ENCODE peak calls at places on chromosomes 3 and 15, in seven cellular contexts. J is stomach, V is HepG2, A is NB4, F is Peyer's patch, Y is A549, Q is K562. D is an unnamed sample.

GRCh38 chr3:18308096-18308495 is 117.0 kb downstream of the SATB1 start:
- DNase-seq in F (no peak), A (no peak), V (no peak), Q (no peak), Y (no peak), J (no peak), D (no peak)

GRCh38 chr15:60655252-60655651 is 176.3 kb upstream of the ICE2 start:
- DNase-seq in A (no peak), J (no peak), Y (no peak), V (no peak), F (no peak), Q (no peak), D (no peak)

GRCh38 chr15:24857777-24858176 is 97.0 kb upstream of the SNRPN start:
- DNase-seq in V (no peak), J (no peak), Q (no peak), A (no peak), F (no peak), Y (no peak), D (no peak)

GRCh38 chr3:73500321-73500720 is 124.4 kb downstream of the PDZRN3 start:
- DNase-seq in F (no peak), J (no peak), Y (no peak), V (no peak), A (no peak), Q (no peak), D (no peak)

GRCh38 chr15:72375501-72375845 is 341 bp downstream of the HEXA start:
- DNase-seq in V (no peak), Q (no peak), F (peak; percentile 86), Y (peak; percentile 14), J (peak; percentile 77), A (peak; percentile 61), D (no peak)

GRCh38 chr3:170809021-170809974 is 60.7 kb downstream of the RPL22L1 start:
- DNase-seq in Y (peak; percentile 19), J (no peak), V (peak; percentile 30), F (peak; percentile 70), Q (peak; percentile 58), A (peak; percentile 54), D (no peak)

GRCh38 chr3:137764001-137764433 is at the start of gene SOX14:
- DNase-seq in A (no peak), Q (peak; percentile 9), F (no peak), J (peak; percentile 67), V (peak; percentile 10), Y (no peak), D (peak; percentile 84)

GRCh38 chr3:190258634-190259033 is 63.6 kb downstream of the CLDN1 start:
- DNase-seq in J (no peak), V (peak; percentile 63), A (no peak), Q (no peak), Y (no peak), F (no peak), D (no peak)

GRCh38 chr15:42152196-42152920 is 4.1 kb downstream of the PLA2G4F start:
- DNase-seq in A (no peak), V (no peak), Q (no peak), F (peak; percentile 40), Y (no peak), J (peak; percentile 78), D (peak; percentile 86)

GRCh38 chr3:16842710-16843270 is 42.0 kb upstream of the PLCL2 start:
- DNase-seq in Q (no peak), J (no peak), Y (no peak), F (no peak), A (no peak), V (no peak), D (no peak)

GRCh38 chr3:44509985-44510360 is 32.5 kb upstream of the ZNF445 start:
- DNase-seq in F (no peak), Y (peak; percentile 5), Q (peak; percentile 33), J (no peak), A (peak; percentile 51), V (no peak), D (no peak)

GRCh38 chr3:185308126-185308754 is 54.4 kb upstream of the EHHADH start:
- DNase-seq in F (peak; percentile 77), J (peak; percentile 68), Y (no peak), V (peak; percentile 71), A (peak; percentile 73), Q (peak; percentile 62), D (peak; percentile 48)

GRCh38 chr15:41464889-41465580 is 28.6 kb upstream of the ITPKA start:
- DNase-seq in V (no peak), J (no peak), Q (no peak), F (peak; percentile 17), Y (no peak), A (no peak), D (no peak)

GRCh38 chr3:17278006-17278405 is 393.3 kb downstream of the PLCL2 start:
- DNase-seq in F (no peak), A (no peak), J (no peak), V (no peak), Q (no peak), Y (no peak), D (no peak)

GRCh38 chr3:58349792-58350626 is 17.3 kb downstream of the PXK start:
- DNase-seq in Q (no peak), F (peak; percentile 72), Y (no peak), V (no peak), A (peak; percentile 98), J (peak; percentile 51), D (no peak)

GRCh38 chr15:71705151-71705550 is 105.2 kb upstream of the NR2E3 start:
- DNase-seq in F (no peak), A (no peak), J (no peak), V (no peak), Y (no peak), Q (no peak), D (no peak)

GRCh38 chr15:96330450-96331140 is at the start of gene NR2F2:
- DNase-seq in A (peak; percentile 98), V (peak; percentile 95), F (peak; percentile 95), Y (peak; percentile 91), J (peak; percentile 98), Q (peak; percentile 95), D (peak; percentile 98)

GRCh38 chr3:107594870-107595269 is 72.1 kb downstream of the BBX start:
- DNase-seq in Q (no peak), J (no peak), F (no peak), A (no peak), Y (no peak), V (peak; percentile 3), D (no peak)

GRCh38 chr3:152834354-152835310 is at the start of gene P2RY1:
- DNase-seq in J (peak; percentile 50), F (peak; percentile 83), A (peak; percentile 84), Q (peak; percentile 83), V (no peak), Y (peak; percentile 51), D (peak; percentile 92)

GRCh38 chr15:77144492-77145070 is 73.7 kb upstream of the TSPAN3 start:
- DNase-seq in A (no peak), J (no peak), Q (no peak), V (no peak), Y (no peak), F (no peak), D (no peak)

GRCh38 chr15:60905587-60905986 is 323.5 kb downstream of the RORA start:
- DNase-seq in J (no peak), V (no peak), A (no peak), Y (no peak), F (peak; percentile 51), Q (no peak), D (peak; percentile 55)

DNA sequence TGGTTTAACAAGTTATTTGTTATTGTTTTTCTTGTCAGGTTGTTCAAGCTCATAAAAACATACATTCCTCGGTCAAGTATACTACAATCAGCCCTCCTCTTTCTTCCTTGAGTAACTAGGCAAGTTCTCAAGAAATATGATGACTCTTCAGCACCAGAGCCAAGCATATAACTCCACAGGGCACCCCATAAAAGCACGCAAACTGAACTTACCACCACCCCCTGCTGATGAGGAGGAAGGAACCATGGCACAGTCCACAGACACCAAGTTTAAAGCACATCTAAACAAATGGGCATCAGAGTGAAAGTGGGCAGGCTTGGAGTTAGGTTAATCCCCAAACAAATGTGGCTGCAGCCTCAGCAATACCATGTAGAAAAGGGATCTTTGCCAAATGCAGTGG is 5.3 kb downstream of the IP6K2 start:
- DNase-seq in Q (no peak), Y (no peak), J (no peak), A (peak; percentile 28), F (no peak), V (no peak), D (no peak)
- H3K4me3 ChIP-seq in Q (no peak overlapping the region), Y (no peak overlapping the region), J (no peak overlapping the region), A (no peak overlapping the region), F (no peak overlapping the region), V (no peak overlapping the region), D (no peak overlapping the region)

GRCh38 chr15:74788716-74789151 is 6.9 kb downstream of the CSK start:
- DNase-seq in A (peak; percentile 77), V (no peak), F (peak; percentile 88), Y (no peak), J (no peak), Q (no peak), D (peak; percentile 46)

GRCh38 chr15:74786659-74787165 is 4.8 kb downstream of the CSK start:
- DNase-seq in F (peak; percentile 51), J (no peak), Q (no peak), A (peak; percentile 60), V (no peak), Y (no peak), D (peak; percentile 65)

GRCh38 chr15:74788042-74788715 is 6.3 kb downstream of the CSK start:
- DNase-seq in V (no peak), F (no peak), J (no peak), A (peak; percentile 69), Y (no peak), Q (no peak), D (no peak)

GRCh38 chr15:74789171-74789627 is 7.3 kb downstream of the CSK start:
- DNase-seq in J (peak; percentile 75), Q (no peak), F (peak; percentile 89), Y (no peak), V (no peak), A (no peak), D (no peak)

DNA sequence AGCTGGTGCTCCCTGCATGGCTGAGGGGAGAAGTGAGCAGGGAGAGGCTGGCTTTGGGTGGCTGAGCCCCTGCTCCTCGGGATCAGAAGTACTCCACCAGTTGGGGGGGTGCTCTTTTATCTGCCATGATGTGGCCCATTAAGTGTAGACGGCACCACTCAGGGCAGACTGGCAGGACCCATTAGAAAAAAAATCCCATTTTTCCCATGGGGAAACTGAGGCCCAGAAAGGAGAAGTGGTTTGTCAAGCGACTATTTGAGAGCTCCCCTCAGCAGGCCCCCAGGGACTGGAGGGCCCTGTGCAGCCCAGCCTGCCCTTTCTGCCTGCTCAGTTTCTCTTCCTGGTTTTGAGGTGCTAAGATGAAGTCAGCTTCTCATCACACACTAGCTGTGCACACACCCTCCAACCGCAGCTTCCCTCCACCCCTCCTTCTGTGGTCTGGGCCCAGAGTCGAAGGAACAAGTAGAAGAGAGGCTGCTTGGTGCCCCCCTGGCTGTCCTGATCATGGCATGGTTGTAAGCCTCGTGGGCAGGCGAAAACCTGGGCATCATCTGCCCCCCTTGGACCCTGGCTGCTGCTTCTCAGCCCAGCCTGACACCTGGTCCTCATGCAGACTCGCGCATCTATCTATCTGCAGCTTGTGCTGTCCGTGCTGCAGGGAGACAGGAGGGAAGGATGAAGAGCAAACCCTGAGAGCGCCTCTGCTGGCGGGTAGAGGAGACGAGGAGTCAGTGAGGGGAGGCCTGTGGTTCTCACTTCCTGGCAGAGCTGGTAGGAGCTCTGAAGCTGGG is 5.6 kb downstream of the CSK start:
- DNase-seq in Y (peak; percentile 84), V (no peak), J (peak; percentile 72), F (peak; percentile 97), A (peak; percentile 99), Q (peak; percentile 41), D (peak; percentile 90)
- TF ChIP-seq POLR2A in Y (no peak), V (no peak), J (no peak), F (peak; percentile 40), A (no peak), Q (no peak), D (no peak)

GRCh38 chr15:48426941-48427340 is 95.7 kb downstream of the DUT start:
- DNase-seq in Q (no peak), F (no peak), Y (no peak), A (no peak), J (no peak), V (no peak), D (no peak)
- H3K4me3 ChIP-seq in Q (no peak overlapping the region), F (no peak overlapping the region), Y (no peak overlapping the region), A (no peak overlapping the region), J (no peak overlapping the region), V (no peak overlapping the region), D (no peak overlapping the region)

GRCh38 chr15:44427756-44428724 is 611 bp downstream of the CTDSPL2 start:
- DNase-seq in A (peak; percentile 18), Y (peak; percentile 15), V (peak; percentile 62), J (peak; percentile 74), F (peak; percentile 81), Q (no peak), D (peak; percentile 60)
- TF ChIP-seq POLR2A in A (no peak), Y (no peak), V (no peak), J (no peak), F (no peak), Q (no peak), D (no peak)

D was measured in upper lobe of left lung.